ENCODE peak calls at places on chromosomes 6 and 20, in six cellular contexts. V is cardiac muscle cell, D is suprapubic skin, X is SJSA1, C is mammary epithelial cell, J is aorta. U is an unnamed sample. For H3K4me1, the result is how much of the 10 kb centered on the place peaks cover.

GRCh38 chr20:37990571-37991151 is 42.6 kb downstream of the TTI1 start:
- DNase-seq in D (peak), C (peak), X (peak), J (no peak), V (peak), U (no peak)

GRCh38 chr6:145704153-145704781 is 31.1 kb downstream of the EPM2A start:
- DNase-seq in V (peak), D (no peak), X (peak), C (no peak), J (no peak), U (no peak)

GRCh38 chr20:21701171-21701876 is 4.1 kb upstream of the PAX1 start:
- DNase-seq in V (no peak), C (no peak), D (no peak), J (no peak), X (no peak), U (no peak)

GRCh38 chr20:41392871-41393704 is 26.5 kb upstream of the EMILIN3 start:
- DNase-seq in X (no peak), D (no peak), V (peak), C (no peak), J (no peak), U (no peak)

GRCh38 chr6:30060634-30060981 is 457 bp upstream of the POLR1H start:
- DNase-seq in V (peak), X (no peak), D (no peak), J (peak), C (peak), U (no peak)

GRCh38 chr20:18001131-18001921 is 32.5 kb downstream of the MGME1 start:
- DNase-seq in J (peak), V (peak), C (peak), D (no peak), X (no peak), U (no peak)

GRCh38 chr6:13914346-13914745 is 10.4 kb upstream of the RNF182 start:
- DNase-seq in J (no peak), D (no peak), X (no peak), C (no peak), V (peak), U (no peak)

GRCh38 chr6:141618180-141618581 is 514.5 kb upstream of the GJE1 start:
- DNase-seq in V (no peak), D (no peak), X (no peak), J (peak), C (no peak), U (no peak)

GRCh38 chr6:118844915-118845314 is 49.0 kb upstream of the ASF1A start:
- DNase-seq in X (no peak), V (no peak), J (no peak), D (no peak), C (no peak), U (no peak)

GRCh38 chr6:80022803-80023202 is 18.4 kb downstream of the TTK start:
- DNase-seq in D (no peak), J (no peak), C (no peak), V (peak), X (no peak), U (no peak)

GRCh38 chr20:59632426-59633113 is 28.2 kb downstream of the PHACTR3 start:
- DNase-seq in X (no peak), D (peak), J (no peak), C (no peak), V (no peak), U (no peak)
- H3K27ac ChIP-seq in X (no peak), D (no peak), J (no peak), C (no peak), V (no peak), U (no peak)

GRCh38 chr20:57772349-57772964 is 62.6 kb upstream of the PMEPA1 start:
- DNase-seq in J (no peak), D (peak), C (peak), X (peak), V (peak), U (peak)

GRCh38 chr20:57774951-57775350 is 65.1 kb upstream of the PMEPA1 start:
- DNase-seq in V (no peak), X (no peak), J (no peak), D (peak), C (no peak), U (no peak)

GRCh38 chr20:57770852-57771746 is 61.3 kb upstream of the PMEPA1 start:
- DNase-seq in C (no peak), X (no peak), D (peak), V (no peak), J (no peak), U (no peak)

GRCh38 chr20:57773059-57773815 is 63.4 kb upstream of the PMEPA1 start:
- DNase-seq in J (no peak), X (no peak), D (peak), V (no peak), C (no peak), U (no peak)

GRCh38 chr20:57774111-57774880 is 64.5 kb upstream of the PMEPA1 start:
- DNase-seq in X (no peak), J (no peak), V (no peak), D (peak), C (no peak), U (no peak)
- H3K4me1 ChIP-seq in X (under half), J (under half), V (under half), D (under half), C (under half), U (under half)

GRCh38 chr6:52591832-52592231 is 15.0 kb upstream of the TRAM2 start:
- DNase-seq in X (no peak), D (no peak), C (no peak), J (no peak), V (no peak), U (no peak)

GRCh38 chr6:52587001-52587400 is 10.1 kb upstream of the TRAM2 start:
- DNase-seq in V (no peak), J (no peak), C (no peak), X (no peak), D (no peak), U (no peak)

GRCh38 chr6:52590634-52590985 is 13.8 kb upstream of the TRAM2 start:
- DNase-seq in X (no peak), J (no peak), D (no peak), V (peak), C (no peak), U (no peak)

GRCh38 chr6:52588087-52588709 is 11.3 kb upstream of the TRAM2 start:
- DNase-seq in J (no peak), D (no peak), X (no peak), V (no peak), C (no peak), U (no peak)

DNA sequence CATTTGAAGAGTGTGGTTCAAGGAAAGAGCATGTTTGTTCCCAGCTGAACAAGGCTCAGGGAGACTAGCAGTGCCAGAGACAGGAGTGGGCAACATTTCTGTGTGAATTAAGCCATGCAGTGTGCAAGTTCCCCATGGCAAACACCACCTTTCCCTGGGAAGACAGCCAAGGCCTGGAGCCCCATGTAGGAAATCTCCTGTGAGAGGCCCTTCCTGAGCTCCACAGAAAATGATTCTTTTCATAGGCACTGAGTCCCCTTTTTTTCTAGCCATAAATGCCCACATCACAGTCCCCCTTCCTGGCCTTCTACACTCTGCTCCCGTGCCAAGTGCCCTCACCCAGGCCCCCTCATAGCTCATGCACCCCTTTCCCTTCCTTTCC is 11.8 kb upstream of the TRAM2 start:
- DNase-seq in D (no peak), X (no peak), J (no peak), C (no peak), V (no peak), U (no peak)
- H3K27ac ChIP-seq in D (no peak), X (no peak), J (no peak), C (no peak), V (peak), U (no peak)

GRCh38 chr20:64051033-64051452 is 1.6 kb upstream of the SOX18 start:
- DNase-seq in J (no peak), V (no peak), X (peak), C (no peak), D (no peak), U (no peak)

GRCh38 chr20:64051532-64052325 is 2.3 kb upstream of the SOX18 start:
- DNase-seq in C (no peak), J (no peak), V (no peak), X (peak), D (no peak), U (no peak)

GRCh38 chr20:64053841-64054661 is 4.6 kb upstream of the SOX18 start:
- DNase-seq in C (no peak), X (peak), D (no peak), J (no peak), V (peak), U (no peak)

GRCh38 chr20:64052987-64053840 is 3.8 kb upstream of the SOX18 start:
- DNase-seq in V (no peak), X (no peak), J (no peak), D (no peak), C (no peak), U (no peak)

DNA sequence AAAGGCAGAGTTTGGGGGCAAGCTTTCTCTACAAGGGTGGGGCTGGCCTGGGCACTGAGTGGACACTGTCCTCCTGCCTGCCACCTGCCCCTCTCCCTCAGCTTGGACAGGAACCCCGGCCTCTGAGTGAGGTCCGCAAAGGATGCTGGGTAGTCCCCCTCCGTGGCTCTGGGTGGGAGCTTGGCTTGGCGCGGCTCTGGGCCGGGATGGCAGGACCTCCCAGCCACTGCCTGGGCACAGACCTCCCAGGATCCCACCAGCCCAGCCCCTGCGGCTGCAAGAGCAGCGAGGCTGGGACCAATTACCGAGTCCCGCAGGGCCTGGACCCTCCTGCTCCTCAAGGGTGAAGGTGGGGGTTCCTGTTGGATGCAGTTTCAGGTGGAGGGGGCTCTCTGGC is 2.9 kb upstream of the SOX18 start:
- DNase-seq in X (peak), J (no peak), C (no peak), D (no peak), V (no peak), U (no peak)
- H3K4me1 ChIP-seq in X (half or more), J (under half), C (under half), D (half or more), V (under half), U (under half)

DNA sequence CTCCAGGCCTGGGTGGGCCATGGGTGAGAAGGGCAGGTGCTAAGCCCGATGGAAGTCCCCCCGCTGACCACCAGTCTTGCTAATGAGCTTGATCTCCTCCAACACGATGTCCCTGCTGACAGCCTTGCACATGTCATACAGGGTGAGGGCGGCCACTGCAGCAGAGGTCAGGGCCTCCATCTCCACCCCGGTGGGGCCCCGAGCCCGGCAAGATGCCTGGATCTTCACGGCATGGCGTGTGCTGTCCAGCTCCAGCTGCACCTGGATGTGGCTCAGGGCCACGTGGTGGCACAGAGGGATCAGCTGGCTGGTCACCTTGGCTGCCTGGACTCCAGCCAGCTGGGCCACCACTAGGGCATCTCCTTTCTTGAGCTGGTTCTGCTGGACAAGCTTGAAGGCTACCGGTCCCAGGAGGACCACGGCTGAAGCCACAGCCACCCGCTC is 27.9 kb downstream of the MOCS1 start:
- DNase-seq in X (no peak), J (no peak), C (no peak), D (peak), V (no peak), U (no peak)
- H3K27ac ChIP-seq in X (no peak), J (no peak), C (no peak), D (no peak), V (no peak), U (no peak)

GRCh38 chr20:36461600-36462439 is 79.5 kb upstream of the MYL9 start:
- DNase-seq in D (peak), C (peak), X (peak), J (peak), V (peak), U (peak)

GRCh38 chr20:36465109-36466080 is 75.9 kb upstream of the MYL9 start:
- DNase-seq in C (peak), J (peak), X (peak), D (no peak), V (peak), U (no peak)

GRCh38 chr20:36460648-36461599 is 80.4 kb upstream of the MYL9 start:
- DNase-seq in X (peak), D (peak), V (peak), J (peak), C (peak), U (peak)

GRCh38 chr20:36462440-36463211 is 78.7 kb upstream of the MYL9 start:
- DNase-seq in J (peak), D (no peak), V (peak), C (no peak), X (peak), U (no peak)

GRCh38 chr20:36463212-36464061 is 77.9 kb upstream of the MYL9 start:
- DNase-seq in J (no peak), D (no peak), C (no peak), X (no peak), V (no peak), U (no peak)
- H3K4me1 ChIP-seq in J (under half), D (half or more), C (half or more), X (half or more), V (under half), U (half or more)

GRCh38 chr20:16537025-16537665 is 36.1 kb downstream of the KIF16B start:
- DNase-seq in V (no peak), J (no peak), X (no peak), C (no peak), D (no peak), U (no peak)
- H3K27ac ChIP-seq in V (no peak), J (no peak), X (no peak), C (no peak), D (no peak), U (no peak)

GRCh38 chr6:86581833-86582232 is 355.5 kb upstream of the HTR1E start:
- DNase-seq in V (no peak), C (peak), D (no peak), J (no peak), X (no peak), U (no peak)
- H3K4me1 ChIP-seq in V (under half), C (under half), D (under half), J (under half), X (under half), U (under half)

GRCh38 chr20:1881240-1881835 is 13.9 kb upstream of the SIRPA start:
- DNase-seq in V (no peak), X (no peak), J (no peak), D (no peak), C (no peak), U (no peak)

GRCh38 chr20:1883986-1884385 is 11.2 kb upstream of the SIRPA start:
- DNase-seq in C (no peak), X (no peak), J (no peak), D (no peak), V (no peak), U (no peak)

GRCh38 chr20:1879934-1880333 is 15.3 kb upstream of the SIRPA start:
- DNase-seq in X (no peak), V (no peak), D (no peak), C (no peak), J (no peak), U (no peak)

GRCh38 chr20:1880529-1881239 is 14.5 kb upstream of the SIRPA start:
- DNase-seq in X (no peak), D (no peak), C (no peak), V (no peak), J (no peak), U (no peak)

GRCh38 chr20:1882026-1882425 is 13.2 kb upstream of the SIRPA start:
- DNase-seq in J (no peak), V (no peak), X (no peak), D (no peak), C (no peak), U (no peak)
- H3K27ac ChIP-seq in J (no peak), V (no peak), X (no peak), D (no peak), C (no peak), U (no peak)